ENCODE peak calls at places on chromosome 1, in eight cellular contexts. One of them, this sample, is unnamed.
A peak's percentile ranks its signal among the peaks of the same experiment; 100 is the strongest.

GRCh38 chr1:6638226-6638625 is 13.6 kb downstream of the THAP3 start:
- DNase-seq in choroid plexus epithelial cell: no peak
- DNase-seq in AG10803: peak; percentile 70
- DNase-seq in GM10248: no peak
- DNase-seq in thyroid gland: peak; percentile 32
- DNase-seq in cardiac fibroblast: peak; percentile 47
- DNase-seq in CD4-positive, alpha-beta T cell: no peak
- DNase-seq in nephron progenitor cell: no peak
- DNase-seq in this sample: peak; percentile 80

GRCh38 chr1:164703971-164704411 is 145.0 kb downstream of the PBX1 start:
- DNase-seq in thyroid gland: no peak
- DNase-seq in GM10248: no peak
- DNase-seq in cardiac fibroblast: no peak
- DNase-seq in choroid plexus epithelial cell: no peak
- DNase-seq in CD4-positive, alpha-beta T cell: no peak
- DNase-seq in nephron progenitor cell: no peak
- DNase-seq in AG10803: no peak
- DNase-seq in this sample: no peak

GRCh38 chr1:67535474-67535873 is 105.3 kb upstream of the SERBP1 start:
- DNase-seq in AG10803: peak; percentile 89
- DNase-seq in CD4-positive, alpha-beta T cell: no peak
- DNase-seq in cardiac fibroblast: peak; percentile 92
- DNase-seq in GM10248: peak; percentile 43
- DNase-seq in nephron progenitor cell: peak; percentile 68
- DNase-seq in choroid plexus epithelial cell: peak; percentile 95
- DNase-seq in thyroid gland: peak; percentile 86
- DNase-seq in this sample: peak; percentile 84

GRCh38 chr1:21077085-21077484 is 99.6 kb downstream of the EIF4G3 start:
- DNase-seq in choroid plexus epithelial cell: peak; percentile 58
- DNase-seq in cardiac fibroblast: peak; percentile 82
- DNase-seq in nephron progenitor cell: no peak
- DNase-seq in AG10803: peak; percentile 65
- DNase-seq in CD4-positive, alpha-beta T cell: no peak
- DNase-seq in thyroid gland: no peak
- DNase-seq in GM10248: no peak
- DNase-seq in this sample: no peak

GRCh38 chr1:109248444-109248796 is 919 bp upstream of the CELSR2 start:
- DNase-seq in nephron progenitor cell: no peak
- DNase-seq in choroid plexus epithelial cell: no peak
- DNase-seq in GM10248: no peak
- DNase-seq in CD4-positive, alpha-beta T cell: no peak
- DNase-seq in thyroid gland: no peak
- DNase-seq in cardiac fibroblast: no peak
- DNase-seq in AG10803: no peak
- DNase-seq in this sample: no peak

GRCh38 chr1:119768778-119769177 is at the start of gene HMGCS2:
- DNase-seq in GM10248: no peak
- DNase-seq in cardiac fibroblast: no peak
- DNase-seq in thyroid gland: peak; percentile 58
- DNase-seq in nephron progenitor cell: no peak
- DNase-seq in CD4-positive, alpha-beta T cell: no peak
- DNase-seq in choroid plexus epithelial cell: no peak
- DNase-seq in AG10803: no peak
- DNase-seq in this sample: peak; percentile 65

GRCh38 chr1:62435231-62436038 is 1.4 kb upstream of the USP1 start:
- DNase-seq in AG10803: no peak
- DNase-seq in choroid plexus epithelial cell: no peak
- DNase-seq in GM10248: no peak
- DNase-seq in thyroid gland: peak; percentile 16
- DNase-seq in cardiac fibroblast: no peak
- DNase-seq in CD4-positive, alpha-beta T cell: no peak
- DNase-seq in nephron progenitor cell: no peak
- DNase-seq in this sample: no peak

GRCh38 chr1:27403065-27403726 is 10.8 kb downstream of the GPR3 start:
- DNase-seq in choroid plexus epithelial cell: peak; percentile 55
- DNase-seq in CD4-positive, alpha-beta T cell: no peak
- DNase-seq in thyroid gland: peak; percentile 41
- DNase-seq in GM10248: no peak
- DNase-seq in nephron progenitor cell: peak; percentile 50
- DNase-seq in AG10803: peak; percentile 72
- DNase-seq in cardiac fibroblast: peak; percentile 68
- DNase-seq in this sample: peak; percentile 34

GRCh38 chr1:32817815-32818786 is 648 bp downstream of the S100PBP start:
- DNase-seq in cardiac fibroblast: peak; percentile 51
- DNase-seq in CD4-positive, alpha-beta T cell: peak; percentile 15
- DNase-seq in nephron progenitor cell: peak; percentile 81
- DNase-seq in choroid plexus epithelial cell: peak; percentile 48
- DNase-seq in AG10803: peak; percentile 54
- DNase-seq in GM10248: no peak
- DNase-seq in thyroid gland: peak; percentile 96
- DNase-seq in this sample: peak; percentile 76

GRCh38 chr1:156638189-156638588 is 3.7 kb upstream of the BCAN start:
- DNase-seq in cardiac fibroblast: no peak
- DNase-seq in CD4-positive, alpha-beta T cell: no peak
- DNase-seq in thyroid gland: no peak
- DNase-seq in GM10248: no peak
- DNase-seq in AG10803: no peak
- DNase-seq in choroid plexus epithelial cell: no peak
- DNase-seq in nephron progenitor cell: no peak
- DNase-seq in this sample: no peak

GRCh38 chr1:234231061-234231892 is 142.0 kb upstream of the COA6 start:
- DNase-seq in cardiac fibroblast: no peak
- DNase-seq in AG10803: no peak
- DNase-seq in GM10248: peak; percentile 38
- DNase-seq in nephron progenitor cell: no peak
- DNase-seq in choroid plexus epithelial cell: no peak
- DNase-seq in CD4-positive, alpha-beta T cell: no peak
- DNase-seq in thyroid gland: no peak
- DNase-seq in this sample: no peak
- TF ChIP-seq CTCF in cardiac fibroblast: peak; percentile 9
- TF ChIP-seq CTCF in AG10803: no peak
- TF ChIP-seq CTCF in GM10248: no peak
- TF ChIP-seq CTCF in nephron progenitor cell: no peak
- TF ChIP-seq CTCF in choroid plexus epithelial cell: no peak
- TF ChIP-seq CTCF in CD4-positive, alpha-beta T cell: no peak
- TF ChIP-seq CTCF in thyroid gland: no peak
- TF ChIP-seq CTCF in this sample: no peak

DNA sequence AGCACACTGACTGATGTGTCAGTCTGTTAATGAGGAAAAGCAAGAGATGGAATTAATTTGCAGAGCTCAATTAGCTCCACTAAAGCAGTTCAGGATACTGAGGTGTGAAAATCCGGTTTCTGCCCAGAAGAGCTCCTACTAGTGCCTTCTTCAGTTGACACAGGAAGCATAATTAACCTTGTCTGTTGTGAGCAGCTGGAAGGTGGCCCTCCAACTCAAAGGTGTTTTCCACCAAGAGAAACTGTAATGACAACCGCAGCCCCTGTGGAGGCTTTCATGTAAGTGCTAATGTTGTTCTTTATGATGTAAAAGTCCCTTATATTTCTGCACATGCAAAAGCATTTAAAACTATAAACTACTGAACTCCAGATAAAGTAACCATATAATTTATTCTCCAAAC is 44.2 kb downstream of the PCNX2 start:
- DNase-seq in AG10803: no peak
- DNase-seq in cardiac fibroblast: no peak
- DNase-seq in CD4-positive, alpha-beta T cell: no peak
- DNase-seq in GM10248: no peak
- DNase-seq in nephron progenitor cell: no peak
- DNase-seq in choroid plexus epithelial cell: no peak
- DNase-seq in thyroid gland: no peak
- DNase-seq in this sample: no peak
- TF ChIP-seq CTCF in AG10803: no peak
- TF ChIP-seq CTCF in cardiac fibroblast: no peak
- TF ChIP-seq CTCF in CD4-positive, alpha-beta T cell: no peak
- TF ChIP-seq CTCF in GM10248: no peak
- TF ChIP-seq CTCF in nephron progenitor cell: no peak
- TF ChIP-seq CTCF in choroid plexus epithelial cell: no peak
- TF ChIP-seq CTCF in thyroid gland: no peak
- TF ChIP-seq CTCF in this sample: no peak

DNA sequence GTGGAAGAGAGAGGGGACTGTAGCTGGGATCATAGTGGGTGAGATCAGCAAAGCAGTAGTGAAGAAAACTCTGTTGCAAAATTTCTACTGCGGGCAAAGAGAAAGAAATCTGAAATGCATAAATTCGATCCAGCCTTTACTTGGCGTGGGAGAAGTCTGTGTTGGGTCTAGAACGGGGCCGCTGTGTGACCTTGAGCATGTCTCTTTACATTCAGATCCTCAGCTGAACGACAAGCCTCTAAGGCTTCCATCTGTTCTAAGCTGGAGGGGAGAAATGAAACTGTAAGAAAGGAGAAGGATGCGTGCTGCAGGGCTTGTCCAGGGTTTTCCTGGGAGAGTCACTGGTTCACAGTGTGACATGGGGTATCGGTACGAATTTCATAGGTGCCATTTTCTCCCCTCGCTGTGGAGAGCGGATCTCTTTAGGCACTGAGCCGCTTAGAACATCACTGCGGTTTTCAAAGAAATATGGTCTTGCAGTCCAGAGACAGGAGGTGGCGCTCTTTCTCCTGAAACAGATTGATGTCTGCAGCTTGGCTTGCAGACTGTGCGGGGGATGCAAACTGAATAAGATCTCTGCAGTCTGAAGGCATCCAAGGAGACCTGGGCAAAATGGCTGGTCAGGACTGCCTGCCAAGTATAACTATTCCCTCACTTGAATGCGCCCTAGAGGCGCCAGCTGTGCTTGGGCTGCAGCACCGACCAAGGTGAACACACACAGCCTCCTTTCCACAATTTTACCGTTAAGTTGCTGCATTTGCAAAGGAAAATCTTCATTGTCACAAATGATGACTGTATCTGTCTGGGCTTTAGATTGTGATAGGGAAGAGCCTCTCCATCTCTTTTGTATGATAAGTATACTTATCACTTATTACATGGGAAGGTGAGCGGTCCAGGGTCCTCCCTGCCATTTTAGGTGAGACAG is 104.1 kb downstream of the XCL2 start:
- DNase-seq in AG10803: peak; percentile 91
- DNase-seq in CD4-positive, alpha-beta T cell: peak; percentile 66
- DNase-seq in cardiac fibroblast: peak; percentile 89
- DNase-seq in choroid plexus epithelial cell: peak; percentile 89
- DNase-seq in nephron progenitor cell: peak; percentile 80
- DNase-seq in GM10248: peak; percentile 68
- DNase-seq in thyroid gland: peak; percentile 44
- DNase-seq in this sample: peak; percentile 76
- TF ChIP-seq CTCF in AG10803: peak; percentile 88
- TF ChIP-seq CTCF in CD4-positive, alpha-beta T cell: peak; percentile 82
- TF ChIP-seq CTCF in cardiac fibroblast: peak; percentile 83
- TF ChIP-seq CTCF in choroid plexus epithelial cell: peak; percentile 89
- TF ChIP-seq CTCF in nephron progenitor cell: peak; percentile 78
- TF ChIP-seq CTCF in GM10248: peak; percentile 79
- TF ChIP-seq CTCF in thyroid gland: peak; percentile 49
- TF ChIP-seq CTCF in this sample: peak; percentile 80

GRCh38 chr1:232627645-232628334 is 2.1 kb downstream of the SIPA1L2 start:
- DNase-seq in GM10248: no peak
- DNase-seq in nephron progenitor cell: no peak
- DNase-seq in AG10803: peak; percentile 34
- DNase-seq in choroid plexus epithelial cell: peak; percentile 59
- DNase-seq in cardiac fibroblast: peak; percentile 42
- DNase-seq in CD4-positive, alpha-beta T cell: no peak
- DNase-seq in thyroid gland: peak; percentile 39
- DNase-seq in this sample: no peak
- TF ChIP-seq CTCF in GM10248: no peak
- TF ChIP-seq CTCF in nephron progenitor cell: peak; percentile 51
- TF ChIP-seq CTCF in AG10803: peak; percentile 47
- TF ChIP-seq CTCF in choroid plexus epithelial cell: peak; percentile 50
- TF ChIP-seq CTCF in cardiac fibroblast: peak; percentile 31
- TF ChIP-seq CTCF in CD4-positive, alpha-beta T cell: peak; percentile 67
- TF ChIP-seq CTCF in thyroid gland: peak; percentile 49
- TF ChIP-seq CTCF in this sample: no peak

GRCh38 chr1:43970502-43970901 is 692 bp downstream of the DPH2 start:
- DNase-seq in nephron progenitor cell: no peak
- DNase-seq in AG10803: no peak
- DNase-seq in choroid plexus epithelial cell: no peak
- DNase-seq in GM10248: no peak
- DNase-seq in cardiac fibroblast: no peak
- DNase-seq in CD4-positive, alpha-beta T cell: no peak
- DNase-seq in thyroid gland: no peak
- DNase-seq in this sample: no peak

GRCh38 chr1:43970911-43971310 is 1.1 kb downstream of the DPH2 start:
- DNase-seq in AG10803: no peak
- DNase-seq in choroid plexus epithelial cell: no peak
- DNase-seq in thyroid gland: no peak
- DNase-seq in CD4-positive, alpha-beta T cell: no peak
- DNase-seq in cardiac fibroblast: no peak
- DNase-seq in nephron progenitor cell: no peak
- DNase-seq in GM10248: no peak
- DNase-seq in this sample: no peak

GRCh38 chr1:43968348-43968948 is 1.4 kb upstream of the DPH2 start:
- DNase-seq in CD4-positive, alpha-beta T cell: no peak
- DNase-seq in nephron progenitor cell: peak; percentile 80
- DNase-seq in cardiac fibroblast: peak; percentile 49
- DNase-seq in GM10248: no peak
- DNase-seq in choroid plexus epithelial cell: peak; percentile 46
- DNase-seq in AG10803: no peak
- DNase-seq in thyroid gland: no peak
- DNase-seq in this sample: peak; percentile 37

GRCh38 chr1:43969416-43969745 is 429 bp upstream of the DPH2 start:
- DNase-seq in thyroid gland: no peak
- DNase-seq in nephron progenitor cell: no peak
- DNase-seq in choroid plexus epithelial cell: no peak
- DNase-seq in AG10803: no peak
- DNase-seq in CD4-positive, alpha-beta T cell: no peak
- DNase-seq in cardiac fibroblast: no peak
- DNase-seq in GM10248: no peak
- DNase-seq in this sample: no peak

DNA sequence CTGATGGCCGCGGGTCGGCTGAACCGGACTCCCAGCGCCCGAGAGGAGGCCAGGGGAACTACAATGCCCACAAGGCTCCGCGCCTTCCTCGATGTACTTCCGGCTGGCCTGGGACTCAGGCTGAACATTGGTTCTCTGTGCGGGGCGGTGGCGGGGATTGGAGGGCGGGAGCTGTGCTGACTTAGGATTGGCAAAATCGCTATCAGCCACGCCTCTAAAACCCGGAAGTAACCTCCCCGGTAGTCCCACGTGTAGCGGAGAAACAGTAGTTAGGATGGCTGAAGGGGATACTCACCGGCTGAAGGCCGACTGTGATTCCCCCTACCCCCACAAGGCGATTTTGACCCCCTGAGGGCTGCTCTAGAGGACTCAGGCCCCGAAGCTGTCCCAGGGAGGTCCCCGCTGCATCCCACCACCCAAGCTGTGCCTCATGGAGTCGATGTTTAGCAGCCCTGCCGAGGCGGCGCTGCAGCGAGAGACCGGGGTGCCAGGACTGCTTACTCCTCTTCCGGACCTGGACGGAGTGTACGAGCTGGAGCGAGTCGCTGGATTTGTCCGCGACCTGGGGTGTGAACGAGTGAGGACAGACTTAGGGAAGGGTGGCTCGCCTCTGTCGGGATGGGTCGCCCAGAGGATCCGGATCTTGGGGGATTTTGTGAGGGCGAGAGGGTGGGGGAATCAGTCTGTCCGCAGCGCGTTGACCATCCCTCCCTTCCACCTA is at the start of gene DPH2:
- DNase-seq in GM10248: peak; percentile 99
- DNase-seq in thyroid gland: peak; percentile 99
- DNase-seq in CD4-positive, alpha-beta T cell: peak; percentile 93
- DNase-seq in cardiac fibroblast: peak; percentile 97
- DNase-seq in nephron progenitor cell: peak; percentile 95
- DNase-seq in choroid plexus epithelial cell: peak; percentile 99
- DNase-seq in AG10803: peak; percentile 96
- DNase-seq in this sample: peak; percentile 97
- TF ChIP-seq CTCF in GM10248: no peak
- TF ChIP-seq CTCF in thyroid gland: peak; percentile 43
- TF ChIP-seq CTCF in CD4-positive, alpha-beta T cell: no peak
- TF ChIP-seq CTCF in cardiac fibroblast: peak; percentile 5
- TF ChIP-seq CTCF in nephron progenitor cell: no peak
- TF ChIP-seq CTCF in choroid plexus epithelial cell: no peak
- TF ChIP-seq CTCF in AG10803: peak; percentile 2
- TF ChIP-seq CTCF in this sample: no peak